ENCODE peak calls at places on chromosomes 3 and 15, in five cellular contexts. L is HCT116, H is HepG2, V is K562, D is GM12878. G is an unnamed sample.

GRCh38 chr15:78509726-78510312 is 2.4 kb downstream of the HYKK start:
- DNase-seq in L (no peak), H (no peak), V (no peak), D (no peak), G (no peak)

GRCh38 chr3:59919581-59919980 is 869.8 kb upstream of the CFAP20DC start:
- DNase-seq in L (no peak), H (no peak), V (no peak), D (no peak), G (no peak)

GRCh38 chr3:30502051-30502741 is 104.2 kb upstream of the TGFBR2 start:
- DNase-seq in L (no peak), H (no peak), V (no peak), D (no peak), G (no peak)

GRCh38 chr15:97977734-97978133 is 17.2 kb downstream of the ARRDC4 start:
- DNase-seq in L (no peak), H (no peak), V (no peak), D (no peak), G (no peak)

GRCh38 chr15:94584833-94585244 is 353.5 kb downstream of the MCTP2 start:
- DNase-seq in L (no peak), H (no peak), V (no peak), D (peak; percentile 36), G (no peak)

GRCh38 chr15:74173545-74174215 is at the start of gene ISLR:
- DNase-seq in L (no peak), H (no peak), V (no peak), D (no peak), G (peak; percentile 59)

GRCh38 chr3:41267975-41268640 is 68.8 kb downstream of the CTNNB1 start:
- DNase-seq in L (peak; percentile 86), H (peak; percentile 96), V (peak; percentile 69), D (no peak), G (no peak)

GRCh38 chr3:46472736-46473135 is 8.0 kb upstream of the LTF start:
- DNase-seq in L (no peak), H (no peak), V (no peak), D (no peak), G (no peak)

GRCh38 chr15:69908060-69908459 is 189.7 kb downstream of the TLE3 start:
- DNase-seq in L (no peak), H (no peak), V (no peak), D (no peak), G (no peak)

GRCh38 chr3:125916376-125916978 is 52.5 kb upstream of the ROPN1B start:
- DNase-seq in L (peak; percentile 79), H (peak; percentile 84), V (peak; percentile 80), D (peak; percentile 65), G (peak; percentile 88)

GRCh38 chr3:59143447-59143846 is 93.6 kb upstream of the CFAP20DC start:
- DNase-seq in L (peak; percentile 12), H (no peak), V (no peak), D (no peak), G (no peak)

GRCh38 chr15:20356444-20357138 is 185.0 kb downstream of the GOLGA6L6 start:
- DNase-seq in L (peak; percentile 32), H (peak; percentile 45), V (peak; percentile 88), D (no peak), G (peak; percentile 88)
- TF ChIP-seq ZBTB33 in L (no peak), H (no peak), V (no peak), D (no peak), G (no peak)

DNA sequence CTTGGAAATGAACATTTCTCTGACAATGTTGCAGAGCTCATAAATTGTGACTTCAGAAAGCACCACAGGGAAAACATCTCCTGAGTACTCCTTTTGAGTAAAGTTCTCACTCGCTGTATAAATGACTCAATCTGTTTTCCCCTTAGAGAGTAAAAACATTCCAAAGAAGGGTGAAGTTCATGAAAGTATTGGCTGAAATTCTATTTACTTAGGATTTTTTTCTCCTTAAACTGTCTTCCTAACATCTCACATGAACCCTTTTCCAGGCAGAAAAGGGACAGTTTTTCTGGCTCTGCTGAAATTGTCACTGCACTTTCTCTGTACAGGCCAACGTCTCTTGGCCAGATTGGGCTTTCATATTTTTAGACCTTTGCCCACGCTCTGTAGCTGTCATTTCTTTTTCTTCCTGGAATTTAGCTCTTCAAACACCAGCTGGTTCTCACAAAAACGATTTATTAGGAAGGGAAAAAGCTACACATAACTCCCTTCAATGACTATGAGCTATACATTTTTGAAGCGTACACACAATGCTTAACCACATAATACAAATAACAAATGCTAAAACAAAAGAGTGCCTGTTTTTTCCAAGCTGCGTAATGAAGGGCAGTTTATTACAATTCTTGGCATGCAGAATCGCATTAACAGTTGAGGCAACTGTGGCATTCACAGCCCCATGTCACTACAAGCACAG is 216.1 kb downstream of the ATP8B4 start:
- DNase-seq in L (no peak), H (no peak), V (no peak), D (no peak), G (no peak)
- TF ChIP-seq MAX in L (no peak), H (no peak), V (no peak), D (no peak), G (no peak)

GRCh38 chr3:128872744-128873143 is 6.7 kb upstream of the ACAD9 start:
- DNase-seq in L (no peak), H (no peak), V (no peak), D (no peak), G (no peak)

GRCh38 chr3:128872282-128872681 is 7.1 kb upstream of the ACAD9 start:
- DNase-seq in L (no peak), H (no peak), V (no peak), D (no peak), G (no peak)

GRCh38 chr3:128873623-128874022 is 5.8 kb upstream of the ACAD9 start:
- DNase-seq in L (no peak), H (no peak), V (no peak), D (no peak), G (no peak)

GRCh38 chr3:128875556-128876120 is 3.8 kb upstream of the ACAD9 start:
- DNase-seq in L (no peak), H (peak; percentile 32), V (peak; percentile 29), D (no peak), G (peak; percentile 58)

GRCh38 chr3:128874481-128875180 is 4.8 kb upstream of the ACAD9 start:
- DNase-seq in L (no peak), H (no peak), V (no peak), D (no peak), G (no peak)
- H3K9ac ChIP-seq in L (no peak overlapping the region), H (no peak overlapping the region), V (no peak overlapping the region), D (no peak overlapping the region), G (no peak overlapping the region)

DNA sequence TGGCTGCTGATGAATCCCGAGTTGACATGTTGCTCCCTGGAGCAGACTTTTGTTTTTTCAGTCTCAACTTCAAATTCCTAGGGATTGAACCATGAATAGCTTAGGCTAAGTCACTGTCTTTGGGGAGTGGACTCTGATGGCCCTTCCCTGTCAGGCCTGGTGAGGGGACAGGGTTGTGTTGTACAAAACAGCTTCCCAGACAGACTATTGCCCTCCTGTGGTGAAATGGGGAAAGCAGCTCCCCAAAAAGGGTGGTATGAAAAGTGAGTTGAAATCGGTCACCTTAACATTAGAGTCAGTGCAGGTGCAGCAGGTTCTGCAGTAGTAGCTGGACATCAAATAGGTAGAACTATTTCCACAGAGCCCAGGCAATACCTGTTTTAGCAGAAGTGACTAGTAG is 775.6 kb downstream of the ROBO2 start:
- DNase-seq in L (no peak), H (peak; percentile 1), V (no peak), D (no peak), G (no peak)
- TF ChIP-seq ZBTB33 in L (no peak), H (no peak), V (no peak), D (no peak), G (no peak)

DNA sequence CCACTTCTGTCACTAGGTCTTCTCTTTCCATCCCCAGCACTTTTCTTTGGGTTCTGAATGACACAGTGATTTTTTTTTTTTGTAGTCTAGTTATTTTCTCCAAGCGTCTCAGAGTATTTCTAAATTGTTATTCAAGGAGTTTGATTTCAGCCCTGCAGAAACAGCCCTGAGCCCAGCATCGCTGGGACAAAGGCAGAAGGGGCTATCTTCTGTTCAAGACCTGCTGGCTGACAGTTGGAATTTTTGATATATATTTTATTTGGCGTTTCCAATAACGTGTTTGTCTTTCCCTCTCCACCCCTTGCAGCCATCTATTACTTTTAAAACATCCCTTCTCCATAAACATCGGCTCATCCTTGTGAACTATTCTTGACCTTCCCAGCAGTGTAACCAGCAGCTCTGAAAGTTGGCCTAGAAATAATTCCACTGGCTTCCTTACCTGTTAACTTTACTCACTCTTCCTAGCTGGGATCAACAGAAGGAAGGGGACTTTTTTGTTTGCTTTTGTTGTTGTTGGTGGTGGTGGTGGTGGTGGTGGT is 5.5 kb upstream of the MEIS2 start:
- DNase-seq in L (no peak), H (no peak), V (no peak), D (no peak), G (no peak)
- TF ChIP-seq MAX in L (no peak), H (no peak), V (no peak), D (no peak), G (no peak)

GRCh38 chr3:121794264-121794983 is 40.4 kb downstream of the IQCB1 start:
- DNase-seq in L (no peak), H (no peak), V (no peak), D (no peak), G (no peak)

GRCh38 chr3:121796970-121797369 is 37.9 kb downstream of the IQCB1 start:
- DNase-seq in L (no peak), H (no peak), V (no peak), D (no peak), G (no peak)

GRCh38 chr3:121793078-121793477 is 41.8 kb downstream of the IQCB1 start:
- DNase-seq in L (no peak), H (no peak), V (no peak), D (no peak), G (no peak)
- H3K9ac ChIP-seq in L (no peak overlapping the region), H (no peak overlapping the region), V (no peak overlapping the region), D (peak overlapping the region; percentile 53), G (no peak overlapping the region)

DNA sequence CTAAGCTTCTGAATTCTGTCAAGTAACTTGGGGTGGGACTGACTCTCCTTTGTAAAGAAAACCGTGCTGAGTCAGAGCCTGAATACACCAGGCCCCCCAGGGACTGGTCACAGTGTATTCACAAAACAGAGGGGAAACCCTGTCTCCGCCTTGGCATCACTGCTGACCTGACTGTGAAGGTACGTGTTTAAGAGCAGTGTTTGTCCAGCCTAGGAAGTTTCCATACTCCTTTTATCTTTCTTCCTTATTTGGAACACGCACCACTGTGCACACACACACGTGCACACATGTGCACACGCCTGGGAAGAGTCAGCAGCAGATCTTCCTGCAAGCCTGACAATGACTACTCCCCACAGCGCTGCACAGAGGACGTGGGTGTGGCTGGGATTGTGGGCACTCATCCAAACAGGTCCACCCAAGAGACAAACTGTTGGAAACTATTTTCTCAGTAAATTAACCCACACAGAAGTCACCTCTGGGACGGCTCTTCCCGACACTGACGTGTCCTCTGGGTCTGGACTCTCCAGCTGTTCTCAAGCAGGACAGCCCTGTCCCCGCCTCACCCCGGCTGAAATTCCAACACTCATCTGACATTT is 87.7 kb downstream of the ATP10A start:
- DNase-seq in L (no peak), H (peak; percentile 45), V (no peak), D (peak; percentile 40), G (no peak)
- TF ChIP-seq ZBTB33 in L (no peak), H (no peak), V (no peak), D (no peak), G (no peak)

DNA sequence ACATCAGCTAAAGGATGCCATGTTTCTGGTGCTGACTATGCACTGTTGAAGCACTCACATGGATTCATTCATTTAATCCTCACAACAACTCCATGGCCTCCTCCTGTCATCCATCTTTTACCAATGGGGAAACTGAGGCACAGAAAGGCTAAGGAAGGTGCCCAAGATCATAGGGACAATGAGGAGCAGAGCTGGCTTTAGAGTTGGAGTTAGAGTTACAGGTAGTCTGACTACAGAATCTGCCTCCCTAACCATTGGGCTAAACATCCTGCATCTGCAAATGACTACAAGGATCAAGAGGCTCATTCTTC is 111.5 kb downstream of the IQSEC1 start:
- DNase-seq in L (no peak), H (no peak), V (no peak), D (no peak), G (no peak)
- TF ChIP-seq MAX in L (no peak), H (no peak), V (no peak), D (no peak), G (no peak)